ENCODE peak calls at places on chromosomes 13 and 19, in six cellular contexts. Z, N, W, Q, Y and J are unnamed samples.

GRCh38 chr13:77492982-77493381 is 42.5 kb upstream of the SCEL start:
- DNase-seq in Z (peak), W (peak), N (peak), Q (no peak), Y (no peak), J (no peak)

GRCh38 chr13:40402931-40403412 is 263.5 kb downstream of the FOXO1 start:
- DNase-seq in Q (no peak), N (peak), W (no peak), Z (peak), Y (peak), J (peak)

GRCh38 chr13:112982281-112983041 is 13.4 kb downstream of the MCF2L start:
- DNase-seq in Q (no peak), W (no peak), Y (no peak), N (no peak), Z (no peak), J (peak)

GRCh38 chr19:3125900-3126524 is 9.8 kb upstream of the GNA15 start:
- DNase-seq in Y (peak), W (peak), Q (peak), N (no peak), Z (peak), J (peak)

GRCh38 chr13:36519432-36519831 is 87.1 kb downstream of the CCNA1 start:
- DNase-seq in Y (peak), N (no peak), Z (no peak), W (no peak), Q (no peak), J (no peak)

GRCh38 chr13:24272452-24273161 is 36.8 kb upstream of the C1QTNF9 start:
- DNase-seq in W (no peak), N (no peak), Z (no peak), Y (no peak), Q (no peak), J (peak)

GRCh38 chr19:53389591-53390377 is 5.2 kb upstream of the ZNF765 start:
- DNase-seq in Y (peak), W (no peak), Q (no peak), N (no peak), Z (no peak), J (no peak)

GRCh38 chr13:46992383-46992952 is 95.6 kb upstream of the HTR2A start:
- DNase-seq in Q (no peak), Y (peak), W (peak), Z (no peak), N (no peak), J (no peak)

GRCh38 chr19:43767316-43767715 is 12.6 kb upstream of the SMG9 start:
- DNase-seq in W (no peak), Y (no peak), Z (no peak), Q (no peak), N (no peak), J (no peak)

GRCh38 chr13:101624981-101625380 is 172.5 kb downstream of the ITGBL1 start:
- DNase-seq in W (no peak), Y (no peak), Q (no peak), Z (no peak), N (no peak), J (no peak)

GRCh38 chr13:106500450-106500849 is 35.0 kb downstream of the EFNB2 start:
- DNase-seq in Z (no peak), Q (no peak), Y (no peak), N (peak), W (peak), J (no peak)

GRCh38 chr13:74794582-74794981 is 660.4 kb upstream of the KLF12 start:
- DNase-seq in N (no peak), Z (no peak), W (no peak), Q (no peak), Y (peak), J (no peak)

GRCh38 chr13:100525453-100526298 is 62.9 kb downstream of the GGACT start:
- DNase-seq in Z (no peak), N (no peak), W (no peak), Q (no peak), Y (no peak), J (no peak)

GRCh38 chr19:46069841-46070341 is 29.1 kb upstream of the IGFL4 start:
- DNase-seq in Q (no peak), W (no peak), Y (no peak), Z (peak), N (peak), J (no peak)

GRCh38 chr19:38388310-38389100 is at the start of gene SPRED3:
- DNase-seq in Q (no peak), N (no peak), Z (no peak), Y (peak), W (no peak), J (peak)

GRCh38 chr13:100506154-100506553 is 82.4 kb downstream of the GGACT start:
- DNase-seq in Z (no peak), N (no peak), W (no peak), Y (no peak), Q (no peak), J (no peak)

GRCh38 chr19:12695997-12696365 is 450 bp downstream of the FBXW9 start:
- DNase-seq in Y (no peak), W (no peak), N (no peak), Q (no peak), Z (no peak), J (peak)
- H3K27ac ChIP-seq in Y (no peak), W (peak), N (peak), Q (peak), Z (no peak), J (no peak)

DNA sequence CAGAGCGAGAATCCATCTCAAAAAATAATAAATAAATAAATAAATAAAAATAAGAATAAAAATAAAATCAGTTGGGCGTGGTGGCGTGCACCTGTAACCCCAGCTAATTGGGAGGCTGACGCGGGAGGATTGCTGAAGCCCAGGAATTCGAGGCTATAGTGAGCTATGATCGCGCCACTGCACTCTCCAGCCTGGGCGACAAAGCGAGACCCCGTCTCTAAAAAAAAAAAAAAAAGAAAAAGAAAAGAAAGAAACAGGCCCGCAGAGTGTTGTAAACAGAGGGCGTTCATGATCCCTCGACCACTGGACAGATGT is 5.4 kb downstream of the SERTAD1 start:
- DNase-seq in W (no peak), Q (no peak), N (no peak), Y (no peak), Z (no peak), J (no peak)
- H3K27ac ChIP-seq in W (peak), Q (peak), N (peak), Y (no peak), Z (peak), J (peak)

GRCh38 chr19:33740811-33741396 is 55.8 kb upstream of the KCTD15 start:
- DNase-seq in N (peak), Y (peak), Q (no peak), W (peak), Z (peak), J (no peak)
- H3K27ac ChIP-seq in N (no peak), Y (no peak), Q (no peak), W (no peak), Z (no peak), J (no peak)

DNA sequence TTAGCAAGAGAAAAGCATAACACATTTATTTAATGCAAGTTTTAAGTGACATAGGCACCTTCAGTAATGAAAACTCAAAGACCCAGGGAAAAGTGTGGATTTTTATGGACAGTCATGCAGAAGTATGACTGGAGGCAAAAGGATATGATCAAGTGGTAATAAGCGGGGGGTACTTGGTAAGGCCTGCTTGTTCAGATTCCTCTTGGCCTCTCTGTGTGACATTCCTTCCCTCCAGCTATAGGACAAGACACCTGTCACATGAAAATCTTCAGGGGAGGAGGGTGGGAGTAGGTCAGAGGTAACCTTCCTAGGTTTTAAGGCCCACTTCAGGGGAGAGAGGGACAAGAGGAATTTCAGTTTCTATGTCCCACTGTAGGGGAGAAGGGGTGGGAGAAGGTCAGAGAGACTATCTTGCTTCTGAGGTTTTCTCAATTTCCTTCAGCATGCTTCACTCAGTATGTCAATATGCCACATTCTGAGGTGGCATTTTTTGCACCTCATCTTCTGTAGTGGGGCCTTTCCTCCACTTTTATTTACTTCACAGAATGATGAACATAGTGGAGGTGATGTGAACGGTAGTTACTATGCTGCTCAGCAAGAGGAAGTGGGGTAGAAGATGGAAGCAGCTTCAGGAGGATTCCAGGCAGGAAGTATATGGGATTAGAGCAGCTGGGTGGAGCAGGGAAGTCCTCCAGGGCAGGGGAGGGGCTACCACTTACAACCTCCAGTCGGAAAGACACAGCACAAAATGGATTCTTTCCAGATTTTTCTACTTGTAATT is 73.2 kb upstream of the RFC3 start:
- DNase-seq in W (no peak), Z (no peak), Q (no peak), N (peak), Y (no peak), J (peak)
- H3K27ac ChIP-seq in W (peak), Z (no peak), Q (peak), N (no peak), Y (no peak), J (no peak)

GRCh38 chr13:110419391-110419791 is 112.3 kb downstream of the COL4A2 start:
- DNase-seq in W (no peak), Q (no peak), N (peak), Y (no peak), Z (no peak), J (no peak)
- H3K27ac ChIP-seq in W (no peak), Q (peak), N (peak), Y (no peak), Z (peak), J (no peak)

DNA sequence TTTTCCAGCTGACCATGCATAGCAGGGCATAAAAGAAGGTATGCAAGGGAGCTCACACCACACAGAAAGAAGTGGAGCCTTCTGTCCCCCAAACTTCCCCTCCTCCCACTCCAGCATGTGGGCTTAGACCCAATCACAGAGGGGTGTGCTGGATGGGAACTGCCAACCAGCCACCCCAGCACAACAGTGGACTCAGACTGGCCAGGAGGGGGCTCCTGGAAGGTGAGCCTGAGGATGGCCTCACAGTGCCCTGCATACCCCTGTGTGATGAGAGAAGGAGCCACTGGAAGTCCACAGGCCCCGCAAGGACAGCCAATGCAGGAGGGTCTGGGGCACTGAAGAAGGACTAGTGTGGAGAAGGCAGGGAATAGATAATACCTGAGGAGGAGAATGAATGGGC is 106.9 kb upstream of the SERP2 start:
- DNase-seq in Q (no peak), Y (no peak), Z (no peak), W (no peak), N (no peak), J (no peak)
- H3K27ac ChIP-seq in Q (no peak), Y (no peak), Z (no peak), W (no peak), N (no peak), J (no peak)